ENCODE peak calls at places on chromosomes 7 and 10, in seven cellular contexts. U, I, N, C, F, X and T are unnamed samples.

GRCh38 chr7:26291699-26292538 is at the start of gene SNX10:
- DNase-seq in U (peak; percentile 60), N (no peak), F (peak; percentile 58), I (peak; percentile 50), X (peak; percentile 54), C (no peak), T (peak; percentile 92)

GRCh38 chr10:110006358-110007170 is 1.2 kb upstream of the ADD3 start:
- DNase-seq in C (peak; percentile 78), F (no peak), U (no peak), X (peak; percentile 37), N (peak; percentile 76), I (peak; percentile 31), T (peak; percentile 74)

GRCh38 chr7:155136619-155137243 is 66.6 kb downstream of the HTR5A start:
- DNase-seq in N (no peak), I (no peak), U (no peak), C (no peak), F (no peak), X (no peak), T (no peak)

GRCh38 chr10:107966817-107967216 is 802.3 kb upstream of the SORCS1 start:
- DNase-seq in I (no peak), U (no peak), N (peak; percentile 42), F (no peak), X (no peak), C (no peak), T (no peak)

GRCh38 chr7:107907-108306 is 84.5 kb upstream of the FAM20C start:
- DNase-seq in N (no peak), C (no peak), I (no peak), X (no peak), U (no peak), F (no peak), T (no peak)

GRCh38 chr10:97422921-97423420 is 3.0 kb upstream of the PGAM1 start:
- DNase-seq in I (no peak), X (no peak), N (peak; percentile 64), U (no peak), C (peak; percentile 82), F (no peak), T (peak; percentile 50)

GRCh38 chr10:130913844-130914243 is 397.7 kb downstream of the TCERG1L start:
- DNase-seq in N (no peak), I (no peak), F (no peak), X (no peak), U (no peak), C (no peak), T (no peak)

GRCh38 chr7:112337892-112338291 is 112.4 kb upstream of the IFRD1 start:
- DNase-seq in I (no peak), F (no peak), N (no peak), X (no peak), C (no peak), U (no peak), T (no peak)

GRCh38 chr10:131311661-131312260 is at the start of gene TCERG1L:
- DNase-seq in X (peak; percentile 26), C (no peak), N (no peak), F (peak; percentile 2), I (no peak), U (peak; percentile 54), T (peak; percentile 53)

GRCh38 chr7:123351506-123352225 is 151.9 kb upstream of the SLC13A1 start:
- DNase-seq in F (no peak), X (no peak), I (no peak), N (no peak), C (no peak), U (no peak), T (no peak)

GRCh38 chr7:101465576-101466196 is 103.0 kb downstream of the COL26A1 start:
- DNase-seq in I (no peak), X (no peak), U (no peak), F (no peak), N (no peak), C (no peak), T (peak; percentile 71)

GRCh38 chr7:129163875-129164544 is 19.5 kb downstream of the TSPAN33 start:
- DNase-seq in U (no peak), I (peak; percentile 62), N (peak; percentile 31), F (peak; percentile 16), X (peak; percentile 40), C (peak; percentile 41), T (peak; percentile 53)

GRCh38 chr7:39446546-39446945 is 119.7 kb upstream of the YAE1 start:
- DNase-seq in C (no peak), I (no peak), F (no peak), X (no peak), N (no peak), U (no peak), T (peak; percentile 64)

GRCh38 chr10:3077940-3078630 is 10.7 kb downstream of the PFKP start:
- DNase-seq in I (no peak), C (no peak), F (no peak), U (no peak), N (no peak), X (no peak), T (no peak)

GRCh38 chr10:131938681-131939080 is 37.9 kb downstream of the PPP2R2D start:
- DNase-seq in X (no peak), F (no peak), C (no peak), N (no peak), U (no peak), I (no peak), T (no peak)

GRCh38 chr7:102322202-102322715 is 34.0 kb downstream of the SPDYE6 start:
- DNase-seq in I (no peak), C (no peak), N (no peak), U (no peak), F (no peak), X (no peak), T (no peak)

GRCh38 chr7:68684246-68684850 is 913.9 kb upstream of the AUTS2 start:
- DNase-seq in X (no peak), F (no peak), C (no peak), U (peak; percentile 31), N (no peak), I (no peak), T (no peak)

GRCh38 chr10:11884706-11885423 is 61.7 kb downstream of the PROSER2 start:
- DNase-seq in U (no peak), N (no peak), I (no peak), X (no peak), C (no peak), F (no peak), T (no peak)

GRCh38 chr7:50718311-50718710 is 64.4 kb downstream of the GRB10 start:
- DNase-seq in X (no peak), U (no peak), C (no peak), F (no peak), I (no peak), N (no peak), T (no peak)

GRCh38 chr7:73850781-73851207 is 8.5 kb upstream of the METTL27 start:
- DNase-seq in X (peak; percentile 98), F (no peak), C (peak; percentile 95), I (peak; percentile 80), N (peak; percentile 97), U (no peak), T (peak; percentile 99)

GRCh38 chr10:72254891-72255568 is 18.7 kb upstream of the DDIT4 start:
- DNase-seq in X (peak; percentile 81), I (peak; percentile 94), F (peak; percentile 7), C (peak; percentile 73), N (peak; percentile 68), U (peak; percentile 62), T (no peak)